ENCODE peak calls at places on chromosomes 12 and 14, in nine cellular contexts. One of them, this sample, is unnamed.

GRCh38 chr12:104687823-104688573 is 231.2 kb downstream of the CHST11 start:
- DNase-seq in PC-3: no peak
- DNase-seq in IMR-90: no peak
- DNase-seq in A549: no peak
- DNase-seq in H1: no peak
- DNase-seq in SK-N-DZ: no peak
- DNase-seq in astrocyte of the cerebellum: no peak
- DNase-seq in activated T-cell treated with anti-CD3 and anti-CD28 coated beads, Interleukin-2, amount 50 U/mL, for 72 hours: peak
- DNase-seq in amniotic stem cell: no peak
- DNase-seq in this sample: no peak

GRCh38 chr12:1796515-1797010 is 23.8 kb upstream of the LRTM2 start:
- DNase-seq in PC-3: no peak
- DNase-seq in IMR-90: no peak
- DNase-seq in A549: no peak
- DNase-seq in H1: no peak
- DNase-seq in SK-N-DZ: no peak
- DNase-seq in astrocyte of the cerebellum: no peak
- DNase-seq in activated T-cell treated with anti-CD3 and anti-CD28 coated beads, Interleukin-2, amount 50 U/mL, for 72 hours: peak
- DNase-seq in amniotic stem cell: no peak
- DNase-seq in this sample: no peak

GRCh38 chr12:120720234-120720968 is 5.2 kb upstream of the ACADS start:
- DNase-seq in PC-3: peak
- DNase-seq in IMR-90: peak
- DNase-seq in A549: no peak
- DNase-seq in H1: no peak
- DNase-seq in SK-N-DZ: no peak
- DNase-seq in astrocyte of the cerebellum: peak
- DNase-seq in activated T-cell treated with anti-CD3 and anti-CD28 coated beads, Interleukin-2, amount 50 U/mL, for 72 hours: no peak
- DNase-seq in amniotic stem cell: no peak
- DNase-seq in this sample: no peak

GRCh38 chr12:70853326-70853725 is 67.2 kb downstream of the PTPRR start:
- DNase-seq in PC-3: no peak
- DNase-seq in IMR-90: peak
- DNase-seq in A549: no peak
- DNase-seq in H1: no peak
- DNase-seq in SK-N-DZ: no peak
- DNase-seq in astrocyte of the cerebellum: peak
- DNase-seq in activated T-cell treated with anti-CD3 and anti-CD28 coated beads, Interleukin-2, amount 50 U/mL, for 72 hours: no peak
- DNase-seq in amniotic stem cell: no peak
- DNase-seq in this sample: peak

GRCh38 chr14:96734076-96734622 is 63.0 kb upstream of the VRK1 start:
- DNase-seq in PC-3: no peak
- DNase-seq in IMR-90: no peak
- DNase-seq in A549: no peak
- DNase-seq in H1: no peak
- DNase-seq in SK-N-DZ: no peak
- DNase-seq in astrocyte of the cerebellum: no peak
- DNase-seq in activated T-cell treated with anti-CD3 and anti-CD28 coated beads, Interleukin-2, amount 50 U/mL, for 72 hours: no peak
- DNase-seq in amniotic stem cell: no peak
- DNase-seq in this sample: no peak

GRCh38 chr14:52934762-52935161 is 16.1 kb downstream of the FERMT2 start:
- DNase-seq in PC-3: no peak
- DNase-seq in IMR-90: no peak
- DNase-seq in A549: no peak
- DNase-seq in H1: no peak
- DNase-seq in SK-N-DZ: no peak
- DNase-seq in astrocyte of the cerebellum: no peak
- DNase-seq in activated T-cell treated with anti-CD3 and anti-CD28 coated beads, Interleukin-2, amount 50 U/mL, for 72 hours: no peak
- DNase-seq in amniotic stem cell: no peak
- DNase-seq in this sample: no peak

GRCh38 chr12:108337235-108338223 is 1.6 kb downstream of the CMKLR1 start:
- DNase-seq in PC-3: peak
- DNase-seq in IMR-90: peak
- DNase-seq in A549: peak
- DNase-seq in H1: no peak
- DNase-seq in SK-N-DZ: peak
- DNase-seq in astrocyte of the cerebellum: no peak
- DNase-seq in activated T-cell treated with anti-CD3 and anti-CD28 coated beads, Interleukin-2, amount 50 U/mL, for 72 hours: no peak
- DNase-seq in amniotic stem cell: no peak
- DNase-seq in this sample: peak

GRCh38 chr14:85439696-85440328 is 90.1 kb upstream of the FLRT2 start:
- DNase-seq in PC-3: no peak
- DNase-seq in IMR-90: no peak
- DNase-seq in A549: no peak
- DNase-seq in H1: no peak
- DNase-seq in SK-N-DZ: no peak
- DNase-seq in astrocyte of the cerebellum: peak
- DNase-seq in activated T-cell treated with anti-CD3 and anti-CD28 coated beads, Interleukin-2, amount 50 U/mL, for 72 hours: no peak
- DNase-seq in amniotic stem cell: no peak
- DNase-seq in this sample: peak

GRCh38 chr12:102069707-102070106 is 7.9 kb upstream of the WASHC3 start:
- DNase-seq in PC-3: no peak
- DNase-seq in IMR-90: no peak
- DNase-seq in A549: no peak
- DNase-seq in H1: no peak
- DNase-seq in SK-N-DZ: no peak
- DNase-seq in astrocyte of the cerebellum: no peak
- DNase-seq in activated T-cell treated with anti-CD3 and anti-CD28 coated beads, Interleukin-2, amount 50 U/mL, for 72 hours: no peak
- DNase-seq in amniotic stem cell: no peak
- DNase-seq in this sample: no peak

GRCh38 chr12:109277899-109278762 is 31.0 kb downstream of the FOXN4 start:
- DNase-seq in PC-3: no peak
- DNase-seq in IMR-90: peak
- DNase-seq in A549: peak
- DNase-seq in H1: no peak
- DNase-seq in SK-N-DZ: peak
- DNase-seq in astrocyte of the cerebellum: no peak
- DNase-seq in activated T-cell treated with anti-CD3 and anti-CD28 coated beads, Interleukin-2, amount 50 U/mL, for 72 hours: no peak
- DNase-seq in amniotic stem cell: no peak
- DNase-seq in this sample: no peak

GRCh38 chr14:105061428-105062047 is 3.7 kb downstream of the GPR132 start:
- DNase-seq in PC-3: no peak
- DNase-seq in IMR-90: no peak
- DNase-seq in A549: no peak
- DNase-seq in H1: no peak
- DNase-seq in SK-N-DZ: no peak
- DNase-seq in astrocyte of the cerebellum: no peak
- DNase-seq in activated T-cell treated with anti-CD3 and anti-CD28 coated beads, Interleukin-2, amount 50 U/mL, for 72 hours: peak
- DNase-seq in amniotic stem cell: no peak
- DNase-seq in this sample: no peak

GRCh38 chr14:93960774-93961438 is 15.5 kb downstream of the ASB2 start:
- DNase-seq in PC-3: no peak
- DNase-seq in IMR-90: no peak
- DNase-seq in A549: no peak
- DNase-seq in H1: no peak
- DNase-seq in SK-N-DZ: no peak
- DNase-seq in astrocyte of the cerebellum: no peak
- DNase-seq in activated T-cell treated with anti-CD3 and anti-CD28 coated beads, Interleukin-2, amount 50 U/mL, for 72 hours: no peak
- DNase-seq in amniotic stem cell: no peak
- DNase-seq in this sample: no peak

GRCh38 chr14:78758333-78758732 is 588.2 kb downstream of the NRXN3 start:
- DNase-seq in PC-3: peak
- DNase-seq in IMR-90: peak
- DNase-seq in A549: peak
- DNase-seq in H1: no peak
- DNase-seq in SK-N-DZ: peak
- DNase-seq in astrocyte of the cerebellum: peak
- DNase-seq in activated T-cell treated with anti-CD3 and anti-CD28 coated beads, Interleukin-2, amount 50 U/mL, for 72 hours: no peak
- DNase-seq in amniotic stem cell: no peak
- DNase-seq in this sample: peak

GRCh38 chr14:53814371-53814770 is 142.3 kb downstream of the BMP4 start:
- DNase-seq in PC-3: no peak
- DNase-seq in IMR-90: no peak
- DNase-seq in A549: no peak
- DNase-seq in H1: no peak
- DNase-seq in SK-N-DZ: no peak
- DNase-seq in astrocyte of the cerebellum: no peak
- DNase-seq in activated T-cell treated with anti-CD3 and anti-CD28 coated beads, Interleukin-2, amount 50 U/mL, for 72 hours: no peak
- DNase-seq in amniotic stem cell: no peak
- DNase-seq in this sample: no peak

GRCh38 chr14:69763761-69764510 is 3.0 kb upstream of the SRSF5 start:
- DNase-seq in PC-3: no peak
- DNase-seq in IMR-90: peak
- DNase-seq in A549: no peak
- DNase-seq in H1: no peak
- DNase-seq in SK-N-DZ: no peak
- DNase-seq in astrocyte of the cerebellum: no peak
- DNase-seq in activated T-cell treated with anti-CD3 and anti-CD28 coated beads, Interleukin-2, amount 50 U/mL, for 72 hours: no peak
- DNase-seq in amniotic stem cell: no peak
- DNase-seq in this sample: no peak

GRCh38 chr12:64496839-64497400 is 45.0 kb downstream of the TBK1 start:
- DNase-seq in PC-3: no peak
- DNase-seq in IMR-90: no peak
- DNase-seq in A549: no peak
- DNase-seq in H1: no peak
- DNase-seq in SK-N-DZ: no peak
- DNase-seq in astrocyte of the cerebellum: no peak
- DNase-seq in activated T-cell treated with anti-CD3 and anti-CD28 coated beads, Interleukin-2, amount 50 U/mL, for 72 hours: no peak
- DNase-seq in amniotic stem cell: no peak
- DNase-seq in this sample: no peak

GRCh38 chr14:96461950-96462798 is 40.0 kb upstream of the PAPOLA start:
- DNase-seq in PC-3: no peak
- DNase-seq in IMR-90: no peak
- DNase-seq in A549: no peak
- DNase-seq in H1: no peak
- DNase-seq in SK-N-DZ: no peak
- DNase-seq in astrocyte of the cerebellum: no peak
- DNase-seq in activated T-cell treated with anti-CD3 and anti-CD28 coated beads, Interleukin-2, amount 50 U/mL, for 72 hours: no peak
- DNase-seq in amniotic stem cell: no peak
- DNase-seq in this sample: no peak

GRCh38 chr12:44184499-44185206 is 348.8 kb downstream of the TMEM117 start:
- DNase-seq in PC-3: no peak
- DNase-seq in IMR-90: no peak
- DNase-seq in A549: no peak
- DNase-seq in H1: no peak
- DNase-seq in SK-N-DZ: no peak
- DNase-seq in astrocyte of the cerebellum: no peak
- DNase-seq in activated T-cell treated with anti-CD3 and anti-CD28 coated beads, Interleukin-2, amount 50 U/mL, for 72 hours: no peak
- DNase-seq in amniotic stem cell: no peak
- DNase-seq in this sample: no peak

GRCh38 chr14:99579903-99580570 is 24.0 kb downstream of the CCDC85C start:
- DNase-seq in PC-3: peak
- DNase-seq in IMR-90: peak
- DNase-seq in A549: peak
- DNase-seq in H1: peak
- DNase-seq in SK-N-DZ: no peak
- DNase-seq in astrocyte of the cerebellum: peak
- DNase-seq in activated T-cell treated with anti-CD3 and anti-CD28 coated beads, Interleukin-2, amount 50 U/mL, for 72 hours: no peak
- DNase-seq in amniotic stem cell: peak
- DNase-seq in this sample: no peak

GRCh38 chr12:24226745-24227350 is 277.4 kb upstream of the SOX5 start:
- DNase-seq in PC-3: peak
- DNase-seq in IMR-90: peak
- DNase-seq in A549: no peak
- DNase-seq in H1: no peak
- DNase-seq in SK-N-DZ: no peak
- DNase-seq in astrocyte of the cerebellum: peak
- DNase-seq in activated T-cell treated with anti-CD3 and anti-CD28 coated beads, Interleukin-2, amount 50 U/mL, for 72 hours: peak
- DNase-seq in amniotic stem cell: no peak
- DNase-seq in this sample: no peak

GRCh38 chr12:4107436-4107878 is 166.1 kb upstream of the CCND2 start:
- DNase-seq in PC-3: peak
- DNase-seq in IMR-90: peak
- DNase-seq in A549: peak
- DNase-seq in H1: peak
- DNase-seq in SK-N-DZ: no peak
- DNase-seq in astrocyte of the cerebellum: no peak
- DNase-seq in activated T-cell treated with anti-CD3 and anti-CD28 coated beads, Interleukin-2, amount 50 U/mL, for 72 hours: peak
- DNase-seq in amniotic stem cell: peak
- DNase-seq in this sample: peak

GRCh38 chr12:109827566-109828550 is 5.3 kb downstream of the TRPV4 start:
- DNase-seq in PC-3: no peak
- DNase-seq in IMR-90: no peak
- DNase-seq in A549: no peak
- DNase-seq in H1: no peak
- DNase-seq in SK-N-DZ: no peak
- DNase-seq in astrocyte of the cerebellum: no peak
- DNase-seq in activated T-cell treated with anti-CD3 and anti-CD28 coated beads, Interleukin-2, amount 50 U/mL, for 72 hours: no peak
- DNase-seq in amniotic stem cell: no peak
- DNase-seq in this sample: peak

GRCh38 chr14:102518063-102518648 is 8.6 kb upstream of the ANKRD9 start:
- DNase-seq in PC-3: no peak
- DNase-seq in IMR-90: no peak
- DNase-seq in A549: no peak
- DNase-seq in H1: no peak
- DNase-seq in SK-N-DZ: no peak
- DNase-seq in astrocyte of the cerebellum: no peak
- DNase-seq in activated T-cell treated with anti-CD3 and anti-CD28 coated beads, Interleukin-2, amount 50 U/mL, for 72 hours: no peak
- DNase-seq in amniotic stem cell: no peak
- DNase-seq in this sample: no peak

GRCh38 chr12:88242161-88242925 is 100.2 kb downstream of the TMTC3 start:
- DNase-seq in PC-3: peak
- DNase-seq in IMR-90: peak
- DNase-seq in A549: peak
- DNase-seq in H1: no peak
- DNase-seq in SK-N-DZ: no peak
- DNase-seq in astrocyte of the cerebellum: peak
- DNase-seq in activated T-cell treated with anti-CD3 and anti-CD28 coated beads, Interleukin-2, amount 50 U/mL, for 72 hours: peak
- DNase-seq in amniotic stem cell: peak
- DNase-seq in this sample: no peak

GRCh38 chr14:58301416-58301815 is 3.1 kb downstream of the ARID4A start:
- DNase-seq in PC-3: no peak
- DNase-seq in IMR-90: no peak
- DNase-seq in A549: no peak
- DNase-seq in H1: no peak
- DNase-seq in SK-N-DZ: no peak
- DNase-seq in astrocyte of the cerebellum: no peak
- DNase-seq in activated T-cell treated with anti-CD3 and anti-CD28 coated beads, Interleukin-2, amount 50 U/mL, for 72 hours: no peak
- DNase-seq in amniotic stem cell: no peak
- DNase-seq in this sample: no peak

This sample was measured in cardiac muscle cell.